ENCODE peak calls at places on chromosomes 7 and 10, in seven cellular contexts. D is cardiac muscle cell, Q is heart left ventricle, U is GM04504, O is NCI-H1105 treated with DMSO at 0.1 percent for 48 hours, L is NCI-H1694, S is GM13976. C is an unnamed sample.

GRCh38 chr10:132921086-132921485 is 21.3 kb downstream of the CFAP46 start:
- DNase-seq in U (no peak), Q (no peak), L (no peak), D (no peak), S (no peak), O (no peak), C (no peak)

GRCh38 chr7:27898735-27899134 is 158.8 kb downstream of the TAX1BP1 start:
- DNase-seq in Q (no peak), U (no peak), L (no peak), O (no peak), D (no peak), S (no peak), C (no peak)

GRCh38 chr10:43217563-43218205 is 49.2 kb downstream of the RASGEF1A start:
- DNase-seq in S (no peak), O (no peak), D (no peak), L (peak), U (no peak), Q (peak), C (peak)

GRCh38 chr7:106848851-106849442 is 16.1 kb upstream of the PIK3CG start:
- DNase-seq in Q (no peak), U (peak), L (no peak), S (no peak), D (peak), O (no peak), C (no peak)

GRCh38 chr10:129419386-129419785 is 47.7 kb upstream of the MGMT start:
- DNase-seq in O (no peak), S (no peak), Q (no peak), U (no peak), L (no peak), D (no peak), C (no peak)

GRCh38 chr7:116809636-116810266 is 52.6 kb upstream of the CAPZA2 start:
- DNase-seq in D (peak), Q (no peak), U (peak), L (peak), S (peak), O (peak), C (peak)

GRCh38 chr10:19629559-19629958 is 186.7 kb upstream of the PLXDC2 start:
- DNase-seq in L (no peak), Q (peak), U (no peak), O (no peak), S (no peak), D (peak), C (no peak)

GRCh38 chr7:156993021-156993924 is 17.2 kb downstream of the MNX1 start:
- DNase-seq in O (no peak), Q (peak), D (peak), S (no peak), L (no peak), U (no peak), C (no peak)

GRCh38 chr7:55086413-55087201 is 67.8 kb downstream of the EGFR start:
- DNase-seq in S (peak), D (peak), U (peak), O (no peak), L (no peak), Q (no peak), C (no peak)

GRCh38 chr10:133310399-133310755 is 1.7 kb downstream of the ZNF511 start:
- DNase-seq in S (no peak), Q (no peak), U (no peak), D (no peak), L (no peak), O (no peak), C (no peak)

GRCh38 chr10:73920084-73920483 is 9.2 kb downstream of the PLAU start:
- DNase-seq in S (peak), D (peak), U (no peak), O (no peak), Q (peak), L (no peak), C (no peak)

GRCh38 chr7:30743371-30744074 is 8.4 kb upstream of the INMT start:
- DNase-seq in U (no peak), S (no peak), O (no peak), L (no peak), Q (peak), D (peak), C (no peak)

GRCh38 chr10:77328272-77328816 is 309.3 kb downstream of the KCNMA1 start:
- DNase-seq in L (no peak), D (peak), Q (peak), O (no peak), U (no peak), S (peak), C (no peak)

GRCh38 chr7:85413718-85414117 is 226.9 kb upstream of the SEMA3D start:
- DNase-seq in L (no peak), O (no peak), U (no peak), Q (no peak), D (no peak), S (no peak), C (no peak)

GRCh38 chr10:113283189-113283588 is 269.7 kb upstream of the HABP2 start:
- DNase-seq in S (no peak), U (no peak), D (no peak), Q (no peak), L (no peak), O (no peak), C (no peak)

GRCh38 chr7:74026406-74027123 is 1.4 kb upstream of the ELN start:
- DNase-seq in U (peak), O (peak), Q (peak), L (peak), S (peak), D (peak), C (peak)

C was measured in DMS 273 treated with DMSO at 0.1 percent for 48 hours.